ENCODE peak calls at places on chromosomes 16 and 17, in ten cellular contexts. B, S, N, T, G, X, J, P, E and A are unnamed samples.

GRCh38 chr17:76053230-76054111 is 18.8 kb downstream of the SRP68 start:
- DNase-seq in P (peak; percentile 61), N (no peak), X (no peak), S (no peak), B (no peak), E (peak; percentile 74), J (peak; percentile 73), G (peak; percentile 72), T (no peak), A (peak; percentile 49)

GRCh38 chr17:70070297-70071027 is 4.6 kb upstream of the KCNJ16 start:
- DNase-seq in T (no peak), E (no peak), B (no peak), G (no peak), S (no peak), P (no peak), X (no peak), N (no peak), J (no peak), A (no peak)

GRCh38 chr17:78257810-78258322 is 26.4 kb downstream of the TMEM235 start:
- DNase-seq in P (no peak), J (peak; percentile 87), T (no peak), B (no peak), G (peak; percentile 81), N (no peak), E (no peak), X (no peak), S (no peak), A (peak; percentile 48)

GRCh38 chr17:42406602-42407288 is 16.3 kb downstream of the CAVIN1 start:
- DNase-seq in N (no peak), J (no peak), T (no peak), E (no peak), B (no peak), G (no peak), P (peak; percentile 31), S (no peak), X (no peak), A (no peak)

GRCh38 chr16:79698341-79698753 is 97.8 kb upstream of the MAF start:
- DNase-seq in T (no peak), G (peak; percentile 47), J (peak; percentile 56), P (no peak), X (no peak), B (no peak), E (peak; percentile 12), N (no peak), S (no peak), A (no peak)

GRCh38 chr16:49743206-49743470 is 112.8 kb downstream of the ZNF423 start:
- DNase-seq in T (no peak), N (no peak), E (no peak), J (no peak), S (no peak), X (no peak), B (no peak), G (no peak), P (no peak), A (no peak)

GRCh38 chr17:159609-160008 is 21.8 kb downstream of the DOC2B start:
- DNase-seq in T (no peak), B (no peak), P (no peak), E (no peak), S (no peak), N (no peak), G (no peak), J (no peak), X (no peak), A (no peak)

GRCh38 chr17:63842173-63842539 is 329 bp downstream of the SMARCD2 start:
- DNase-seq in N (no peak), B (peak; percentile 49), X (no peak), J (no peak), G (no peak), T (no peak), E (no peak), P (no peak), S (peak; percentile 60), A (no peak)

GRCh38 chr16:29962344-29962994 is 590 bp downstream of the TMEM219 start:
- DNase-seq in J (peak; percentile 64), G (peak; percentile 66), P (peak; percentile 42), E (peak; percentile 48), B (peak; percentile 12), T (no peak), X (no peak), S (peak; percentile 31), N (no peak), A (no peak)

GRCh38 chr16:16095646-16096045 is 127.6 kb downstream of the ABCC6 start:
- DNase-seq in P (no peak), G (no peak), N (no peak), S (no peak), J (peak; percentile 12), E (peak; percentile 31), T (no peak), B (no peak), X (no peak), A (no peak)

GRCh38 chr16:46883353-46883689 is 841 bp upstream of the GPT2 start:
- DNase-seq in T (peak; percentile 73), N (no peak), X (no peak), J (no peak), G (no peak), S (no peak), P (no peak), E (no peak), B (no peak), A (no peak)

GRCh38 chr17:63698886-63699637 is 863 bp downstream of the LIMD2 start:
- DNase-seq in S (peak; percentile 52), G (peak; percentile 69), P (peak; percentile 73), E (peak; percentile 35), N (peak; percentile 25), J (peak; percentile 49), T (no peak), B (peak; percentile 49), X (peak; percentile 80), A (peak; percentile 35)

GRCh38 chr16:10678655-10679054 is 16.1 kb downstream of the TEKT5 start:
- DNase-seq in G (no peak), N (no peak), T (no peak), S (no peak), E (no peak), X (no peak), B (peak; percentile 61), J (no peak), P (no peak), A (no peak)

GRCh38 chr16:29748077-29748759 is 2.4 kb upstream of the C16orf54 start:
- DNase-seq in N (no peak), B (no peak), J (no peak), G (no peak), S (no peak), P (no peak), X (no peak), T (no peak), E (no peak), A (no peak)

GRCh38 chr17:80791758-80792284 is 199.8 kb upstream of the CHMP6 start:
- DNase-seq in P (peak; percentile 99), X (no peak), T (peak; percentile 86), N (no peak), E (peak; percentile 99), J (peak; percentile 93), G (peak; percentile 93), B (no peak), S (peak; percentile 97), A (peak; percentile 55)

GRCh38 chr17:66549312-66549705 is 246.9 kb downstream of the PRKCA start:
- DNase-seq in J (peak; percentile 56), P (no peak), X (no peak), E (peak; percentile 91), S (peak; percentile 97), B (peak; percentile 57), T (no peak), N (no peak), G (peak; percentile 72), A (no peak)

GRCh38 chr17:50219345-50219744 is 17.9 kb upstream of the COL1A1 start:
- DNase-seq in T (no peak), E (peak; percentile 91), S (no peak), X (no peak), G (peak; percentile 82), J (peak; percentile 76), P (no peak), N (no peak), B (no peak), A (no peak)

GRCh38 chr16:1726661-1727502 is 20.9 kb downstream of the MAPK8IP3 start:
- DNase-seq in B (no peak), T (no peak), E (no peak), G (no peak), S (no peak), X (no peak), J (no peak), P (no peak), N (no peak), A (no peak)

GRCh38 chr16:27786221-27786848 is 236.4 kb downstream of the KATNIP start:
- DNase-seq in P (no peak), E (no peak), T (no peak), X (no peak), B (no peak), G (no peak), S (no peak), N (no peak), J (no peak), A (no peak)

GRCh38 chr17:67157732-67158639 is 87.0 kb downstream of the HELZ start:
- DNase-seq in G (peak; percentile 58), P (peak; percentile 33), X (no peak), S (peak; percentile 23), B (no peak), E (peak; percentile 55), N (no peak), J (peak; percentile 63), T (no peak), A (peak; percentile 88)

GRCh38 chr17:34242553-34242952 is 12.5 kb upstream of the CCL2 start:
- DNase-seq in X (no peak), S (no peak), T (no peak), B (no peak), G (no peak), J (no peak), P (no peak), N (no peak), E (no peak), A (no peak)

GRCh38 chr16:27980919-27981670 is 82.4 kb downstream of the GSG1L start:
- DNase-seq in B (no peak), P (no peak), X (no peak), T (no peak), J (no peak), N (no peak), S (no peak), E (no peak), G (no peak), A (no peak)

GRCh38 chr16:79599837-79600635 is 501 bp downstream of the MAF start:
- DNase-seq in G (peak; percentile 57), P (peak; percentile 64), J (peak; percentile 48), B (peak; percentile 69), S (peak; percentile 76), E (no peak), N (peak; percentile 69), X (peak; percentile 51), T (peak; percentile 60), A (peak; percentile 11)

GRCh38 chr17:17693253-17693954 is 12.1 kb downstream of the RAI1 start:
- DNase-seq in X (no peak), B (peak; percentile 77), J (peak; percentile 47), P (peak; percentile 83), T (peak; percentile 93), E (no peak), G (peak; percentile 56), S (peak; percentile 52), N (peak; percentile 75), A (peak; percentile 50)

GRCh38 chr17:45813051-45813731 is 29.1 kb downstream of the CRHR1 start:
- DNase-seq in T (peak; percentile 11), P (peak; percentile 10), N (no peak), S (no peak), J (peak; percentile 3), B (peak; percentile 81), G (peak; percentile 29), E (no peak), X (no peak), A (no peak)

GRCh38 chr17:47733414-47734288 is 615 bp downstream of the TBX21 start:
- DNase-seq in T (no peak), S (no peak), X (no peak), P (no peak), J (no peak), G (no peak), N (no peak), B (peak; percentile 22), E (no peak), A (no peak)